ENCODE peak calls at places on chromosomes 2 and 18, in five cellular contexts. Q, B, J, M and L are unnamed samples.

GRCh38 chr18:48230459-48231113 is 178.6 kb downstream of the ZBTB7C start:
- DNase-seq in M (peak; percentile 72), Q (no peak), B (peak; percentile 39), J (no peak), L (peak; percentile 48)

GRCh38 chr2:37586663-37587409 is 84.6 kb downstream of the CDC42EP3 start:
- DNase-seq in Q (no peak), B (peak; percentile 28), M (no peak), J (no peak), L (no peak)

GRCh38 chr2:8515390-8515761 is 166.5 kb upstream of the ID2 start:
- DNase-seq in J (no peak), Q (peak; percentile 42), B (no peak), M (peak; percentile 83), L (peak; percentile 72)

GRCh38 chr2:176999331-176999730 is 213.3 kb upstream of the HNRNPA3 start:
- DNase-seq in Q (no peak), B (no peak), M (no peak), J (no peak), L (peak; percentile 32)

GRCh38 chr2:127735044-127735443 is 33.7 kb downstream of the SFT2D3 start:
- DNase-seq in B (no peak), Q (no peak), M (no peak), J (no peak), L (no peak)

GRCh38 chr2:62586981-62587380 is 81.0 kb upstream of the TMEM17 start:
- DNase-seq in B (no peak), Q (no peak), M (peak; percentile 41), J (no peak), L (no peak)

GRCh38 chr2:218658671-218659257 is 659 bp downstream of the ZNF142 start:
- DNase-seq in Q (peak; percentile 16), B (no peak), M (peak; percentile 79), J (no peak), L (peak; percentile 27)

GRCh38 chr2:74577448-74577847 is 22.9 kb downstream of the DOK1 start:
- DNase-seq in M (no peak), J (no peak), B (peak; percentile 65), Q (no peak), L (peak; percentile 85)

GRCh38 chr2:26052731-26053130 is 18.8 kb downstream of the RAB10 start:
- DNase-seq in M (no peak), Q (no peak), J (no peak), B (no peak), L (no peak)